ENCODE peak calls at places on chromosomes 13 and 19, in four cellular contexts. N, A, Z and Y are unnamed samples. For H3K4me1, the result is how much of the 10 kb centered on the place peaks cover.

GRCh38 chr19:47215581-47215980 is 15.4 kb downstream of the BBC3 start:
- DNase-seq in Z (no peak), A (no peak), N (no peak), Y (no peak)

GRCh38 chr19:15234525-15235130 is 2.4 kb upstream of the EPHX3 start:
- DNase-seq in A (no peak), N (no peak), Z (no peak), Y (no peak)

GRCh38 chr19:16018106-16018755 is 58.1 kb upstream of the TPM4 start:
- DNase-seq in A (no peak), Z (no peak), N (no peak), Y (no peak)

GRCh38 chr19:952680-953500 is 27.1 kb downstream of the ARID3A start:
- DNase-seq in A (no peak), Z (no peak), N (no peak), Y (no peak)

GRCh38 chr13:83780201-83780600 is 102.1 kb downstream of the SLITRK1 start:
- DNase-seq in Z (no peak), A (no peak), N (no peak), Y (no peak)

GRCh38 chr13:28181413-28181812 is 43.1 kb downstream of the PAN3 start:
- DNase-seq in Z (no peak), N (no peak), A (no peak), Y (no peak)

GRCh38 chr13:110746443-110746842 is 32.9 kb downstream of the ING1 start:
- DNase-seq in Z (no peak), A (no peak), N (no peak), Y (no peak)

GRCh38 chr19:13050274-13050673 is 52.4 kb downstream of the LYL1 start:
- DNase-seq in N (no peak), Z (no peak), A (no peak), Y (no peak)

GRCh38 chr13:100434010-100434763 is 154.4 kb downstream of the GGACT start:
- DNase-seq in N (no peak), Z (no peak), A (no peak), Y (no peak)

GRCh38 chr13:20426766-20427448 is 98.8 kb downstream of the CRYL1 start:
- DNase-seq in A (no peak), Z (no peak), N (no peak), Y (no peak)

GRCh38 chr13:34357435-34358232 is 539.7 kb downstream of the RFC3 start:
- DNase-seq in N (no peak), A (no peak), Z (no peak), Y (no peak)

GRCh38 chr19:31226536-31226935 is 122.7 kb downstream of the TSHZ3 start:
- DNase-seq in N (no peak), A (no peak), Z (no peak), Y (no peak)

GRCh38 chr13:19088416-19088815 is 93.2 kb downstream of the TUBA3C start:
- DNase-seq in N (no peak), A (no peak), Z (no peak), Y (no peak)

GRCh38 chr13:23955064-23955463 is 57.8 kb upstream of the C1QTNF9B start:
- DNase-seq in Z (no peak), A (no peak), N (no peak), Y (no peak)

GRCh38 chr13:100513987-100514670 is 74.5 kb downstream of the GGACT start:
- DNase-seq in Z (no peak), N (no peak), A (no peak), Y (no peak)

GRCh38 chr19:14916848-14917247 is 24.4 kb upstream of the OR7C2 start:
- DNase-seq in N (no peak), Z (no peak), A (no peak), Y (no peak)

GRCh38 chr19:1123381-1123780 is 19.6 kb downstream of the GPX4 start:
- DNase-seq in N (no peak), A (no peak), Z (no peak), Y (no peak)

GRCh38 chr19:30778961-30779690 is 406.9 kb downstream of the ZNF536 start:
- DNase-seq in A (no peak), N (no peak), Z (no peak), Y (no peak)

GRCh38 chr19:2703077-2703437 is 563 bp upstream of the GNG7 start:
- DNase-seq in Z (no peak), N (no peak), A (no peak), Y (no peak)
- H3K4me1 ChIP-seq in Z (under half), N (under half), A (under half), Y (under half)

DNA sequence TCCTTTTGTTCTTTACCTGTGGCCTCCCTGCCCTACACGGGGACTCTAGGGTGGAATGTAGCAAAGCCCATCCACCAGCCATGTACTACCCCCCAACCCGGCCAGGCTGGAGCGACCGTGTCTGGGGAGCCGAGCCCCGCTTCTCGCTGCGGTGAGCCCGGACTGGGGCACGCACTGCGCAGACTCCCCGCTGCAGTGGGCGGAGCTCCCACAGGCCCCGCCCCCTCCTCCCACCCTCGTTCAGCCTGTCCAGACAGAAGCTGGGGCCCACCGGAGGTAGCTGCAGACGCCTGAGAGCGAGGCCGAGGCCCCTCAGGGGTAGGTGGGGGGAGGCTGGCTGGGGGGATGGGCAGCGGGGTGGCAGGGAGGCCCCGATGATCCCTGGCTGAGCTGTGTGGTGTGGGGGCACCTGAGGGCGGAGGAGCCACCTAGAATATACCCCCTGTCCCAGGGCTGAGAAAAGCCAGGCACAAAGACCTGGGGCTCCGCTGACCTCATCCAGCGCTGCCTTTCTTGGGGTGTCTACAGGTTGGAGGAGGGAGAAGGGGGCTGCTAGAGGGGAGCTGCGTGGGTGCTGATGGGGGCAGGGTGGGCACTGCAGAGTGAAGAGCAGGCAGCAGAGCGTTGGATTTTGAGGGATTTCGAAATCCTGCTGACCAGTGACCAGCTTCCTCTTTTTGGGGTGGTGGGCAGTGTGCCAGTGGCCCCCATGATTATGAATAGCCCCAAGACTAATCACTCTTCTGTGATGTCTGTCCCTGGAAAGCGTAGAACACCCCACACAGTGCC is 17.3 kb downstream of the PLD3 start:
- DNase-seq in N (peak), A (peak), Z (peak), Y (peak)
- H3K4me3 ChIP-seq in N (peak), A (no peak), Z (no peak), Y (no peak)

GRCh38 chr19:58469241-58470013 is 2.5 kb downstream of the ZNF324 start:
- DNase-seq in A (no peak), N (no peak), Z (no peak), Y (no peak)
- H3K27ac ChIP-seq in A (no peak), N (no peak), Z (no peak), Y (no peak)

DNA sequence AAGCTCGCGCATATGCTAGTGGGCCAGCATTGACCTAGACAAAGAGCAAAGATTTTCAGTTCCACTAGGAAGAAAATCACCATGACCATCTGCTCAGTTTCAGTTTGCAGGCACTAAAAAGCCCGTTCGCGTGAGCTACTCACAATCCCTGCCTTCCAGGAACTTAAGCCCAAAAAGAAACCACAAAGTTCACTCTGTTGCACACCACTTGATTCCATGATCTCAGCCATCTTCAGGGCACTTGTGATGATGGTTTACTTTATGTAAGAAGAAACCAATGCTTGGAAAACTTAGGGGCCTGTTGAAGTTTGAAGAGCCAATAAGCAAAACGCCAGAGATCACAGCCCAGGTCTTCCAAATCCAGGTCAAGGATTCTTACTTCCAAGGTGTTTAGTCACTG is 45.0 kb upstream of the SLC15A1 start:
- DNase-seq in A (no peak), Z (no peak), N (no peak), Y (no peak)
- H3K4me1 ChIP-seq in A (under half), Z (under half), N (under half), Y (under half)

DNA sequence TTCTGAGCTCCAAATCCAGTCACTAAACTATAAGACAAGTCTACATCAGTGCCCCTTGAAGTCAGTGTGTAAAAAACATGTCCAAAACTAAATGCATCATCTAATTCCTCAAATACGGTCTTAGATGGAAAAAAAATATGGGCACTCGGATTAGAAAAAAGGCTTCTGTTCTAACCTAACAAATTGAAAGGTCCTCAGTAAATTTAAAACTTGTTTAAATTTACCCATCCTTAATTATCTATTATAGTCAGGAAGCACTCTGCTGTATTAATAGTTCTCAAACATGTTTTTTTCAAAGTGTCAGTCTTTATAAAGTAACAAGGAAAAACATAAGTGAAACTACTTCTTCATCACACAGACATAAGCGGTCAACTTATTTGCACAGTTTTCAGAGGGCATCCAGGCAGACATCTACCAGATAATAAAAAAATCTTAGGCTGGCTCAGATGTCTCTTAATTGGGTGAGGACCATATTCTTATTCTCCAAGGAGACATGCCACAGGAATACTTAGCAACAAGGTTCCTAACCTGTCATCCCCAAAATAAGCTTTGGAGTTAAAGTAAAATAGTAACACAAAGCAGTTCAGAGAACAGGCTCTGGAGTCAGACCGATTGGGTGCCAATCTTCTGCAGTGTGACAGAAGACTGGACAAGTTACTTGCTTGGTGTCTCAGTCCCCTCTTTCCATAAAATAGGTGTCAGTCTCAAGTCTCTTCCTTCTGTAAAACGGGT is 33.4 kb downstream of the ELF1 start:
- DNase-seq in A (no peak), Z (no peak), N (no peak), Y (no peak)
- H3K4me3 ChIP-seq in A (no peak), Z (peak), N (peak), Y (peak)

GRCh38 chr13:106796280-106797047 is 228.5 kb upstream of the ARGLU1 start:
- DNase-seq in Z (no peak), N (no peak), A (no peak), Y (no peak)
- H3K27ac ChIP-seq in Z (no peak), N (no peak), A (no peak), Y (no peak)

GRCh38 chr13:32045963-32046785 is 14.6 kb downstream of the FRY start:
- DNase-seq in N (no peak), Z (peak), A (no peak), Y (no peak)

GRCh38 chr13:32042567-32042966 is 11.0 kb downstream of the FRY start:
- DNase-seq in Z (no peak), N (no peak), A (no peak), Y (no peak)

GRCh38 chr13:32047796-32048195 is 16.2 kb downstream of the FRY start:
- DNase-seq in A (no peak), N (no peak), Z (no peak), Y (no peak)

GRCh38 chr13:32047088-32047487 is 15.5 kb downstream of the FRY start:
- DNase-seq in N (no peak), Z (no peak), A (no peak), Y (no peak)

DNA sequence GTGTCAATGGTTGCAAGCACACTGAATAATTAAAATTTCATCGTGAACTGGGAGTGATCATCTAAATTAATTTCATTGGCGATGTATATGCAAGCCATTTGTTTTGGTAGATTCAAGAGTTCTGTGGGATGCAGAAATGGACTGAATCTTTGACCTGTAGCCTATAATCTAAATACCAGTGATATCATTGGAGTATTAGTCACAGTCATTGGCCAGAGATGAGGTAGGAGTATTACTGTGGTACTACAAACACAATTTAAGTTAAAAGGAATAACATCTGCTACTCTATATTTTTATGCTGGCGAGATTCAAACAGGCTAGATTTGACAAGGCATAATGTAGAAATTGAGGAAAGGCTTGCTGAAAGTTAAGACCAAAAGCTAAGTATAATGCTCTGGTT is 14.0 kb downstream of the FRY start:
- DNase-seq in N (no peak), Z (no peak), A (no peak), Y (no peak)
- H3K4me1 ChIP-seq in N (under half), Z (under half), A (under half), Y (under half)

GRCh38 chr19:45764947-45765346 is 4.1 kb downstream of the SIX5 start:
- DNase-seq in N (no peak), Z (no peak), A (no peak), Y (no peak)

GRCh38 chr19:45767410-45767880 is 1.6 kb downstream of the SIX5 start:
- DNase-seq in Z (no peak), N (no peak), A (no peak), Y (no peak)

GRCh38 chr19:45765365-45766292 is 3.4 kb downstream of the SIX5 start:
- DNase-seq in N (no peak), Z (no peak), A (no peak), Y (no peak)

GRCh38 chr19:45766919-45767346 is 2.1 kb downstream of the SIX5 start:
- DNase-seq in Z (no peak), A (no peak), N (no peak), Y (no peak)

DNA sequence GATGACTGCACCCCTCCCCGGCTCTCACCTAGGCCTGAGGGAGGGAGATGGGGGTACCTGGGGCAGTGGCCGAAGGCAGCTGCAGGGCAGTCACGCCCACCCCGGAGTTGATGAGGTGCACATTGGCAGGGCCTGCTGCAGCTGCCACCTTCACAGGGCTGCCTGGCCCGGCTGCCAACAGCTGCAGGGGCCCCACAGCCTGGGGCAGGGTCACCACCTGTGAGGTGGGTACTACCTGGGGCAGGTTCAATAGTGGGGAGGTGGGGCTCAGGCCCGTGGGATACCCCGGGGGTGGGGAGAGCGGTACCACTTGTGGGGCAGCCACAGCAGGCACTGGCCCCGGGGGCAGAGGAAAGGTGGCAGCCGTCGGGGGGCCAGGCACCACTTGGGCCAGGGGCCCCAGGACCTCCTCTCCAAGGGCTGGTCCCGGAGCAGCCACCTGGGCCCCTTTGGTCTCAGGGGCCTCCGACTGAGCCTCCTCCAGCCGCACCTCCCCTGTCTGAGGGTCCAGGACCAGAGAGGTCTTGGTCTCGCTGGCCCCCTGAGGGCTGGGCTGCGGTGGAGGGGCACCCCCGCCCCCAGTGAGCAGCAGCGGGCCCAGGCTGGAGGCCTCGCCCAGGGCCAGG is 2.6 kb downstream of the SIX5 start:
- DNase-seq in N (no peak), A (no peak), Z (no peak), Y (no peak)
- H3K4me3 ChIP-seq in N (peak), A (no peak), Z (no peak), Y (no peak)

GRCh38 chr19:55088021-55088451 is 12.4 kb downstream of the EPS8L1 start:
- DNase-seq in A (no peak), N (no peak), Z (no peak), Y (no peak)
- H3K27ac ChIP-seq in A (no peak), N (no peak), Z (no peak), Y (no peak)